ENCODE peak calls at places on chromosomes 1 and 21, in four cellular contexts. P is EL, T is GM20000, H is omental fat pad. L is an unnamed sample.

GRCh38 chr1:70675737-70676156 is 264.7 kb downstream of the CTH start:
- DNase-seq in P (no peak), H (no peak), T (no peak), L (no peak)

GRCh38 chr1:162954824-162955223 is 93.8 kb upstream of the CCDC190 start:
- DNase-seq in T (no peak), H (no peak), P (peak), L (no peak)

GRCh38 chr1:211928993-211929637 is 98.6 kb upstream of the LPGAT1 start:
- DNase-seq in T (no peak), P (peak), H (no peak), L (no peak)

GRCh38 chr1:51897699-51898031 is 19.1 kb upstream of the NRDC start:
- DNase-seq in T (no peak), H (no peak), P (peak), L (no peak)

GRCh38 chr1:32273389-32274208 is 18.3 kb upstream of the HDAC1 start:
- DNase-seq in P (no peak), T (no peak), H (no peak), L (peak)

GRCh38 chr1:10569531-10569930 is 94.8 kb downstream of the PEX14 start:
- DNase-seq in H (no peak), T (no peak), P (no peak), L (no peak)

GRCh38 chr1:188670837-188671236 is 1806.8 kb downstream of the BRINP3 start:
- DNase-seq in H (no peak), T (no peak), P (no peak), L (no peak)

GRCh38 chr1:71049951-71050598 is 2.5 kb upstream of the PTGER3 start:
- DNase-seq in P (peak), T (peak), H (no peak), L (peak)

GRCh38 chr1:5764464-5764863 is 227.8 kb downstream of the NPHP4 start:
- DNase-seq in H (no peak), P (no peak), T (no peak), L (no peak)

GRCh38 chr1:156516821-156517220 is 16.2 kb upstream of the MEF2D start:
- DNase-seq in P (no peak), H (no peak), T (no peak), L (no peak)

GRCh38 chr1:118148034-118148433 is 37.0 kb downstream of the SPAG17 start:
- DNase-seq in T (no peak), P (peak), H (no peak), L (no peak)

GRCh38 chr1:109910963-109911798 is 532 bp downstream of the CSF1 start:
- DNase-seq in H (no peak), P (no peak), T (peak), L (no peak)

GRCh38 chr1:169676001-169676400 is 35.4 kb downstream of the SELL start:
- DNase-seq in P (peak), H (no peak), T (no peak), L (no peak)

GRCh38 chr1:178036090-178036489 is 57.8 kb upstream of the RASAL2 start:
- DNase-seq in T (no peak), H (no peak), P (no peak), L (no peak)

GRCh38 chr1:234777850-234778214 is 167.9 kb upstream of the IRF2BP2 start:
- DNase-seq in T (no peak), H (no peak), P (no peak), L (no peak)

GRCh38 chr21:38077504-38077903 is 161.2 kb upstream of the KCNJ6 start:
- DNase-seq in P (no peak), H (no peak), T (no peak), L (no peak)

GRCh38 chr1:59178339-59178744 is 118.6 kb upstream of the FGGY start:
- DNase-seq in T (no peak), P (peak), H (no peak), L (no peak)

GRCh38 chr1:201585099-201585498 is 46.2 kb downstream of the NAV1 start:
- DNase-seq in T (no peak), H (no peak), P (peak), L (no peak)

GRCh38 chr1:213561870-213562269 is 425.9 kb upstream of the PROX1 start:
- DNase-seq in P (no peak), T (no peak), H (no peak), L (no peak)

GRCh38 chr1:19400189-19400588 is 85.2 kb downstream of the CAPZB start:
- DNase-seq in H (no peak), T (no peak), P (no peak), L (no peak)

GRCh38 chr21:45226540-45227326 is 61.0 kb downstream of the POFUT2 start:
- DNase-seq in T (no peak), H (no peak), P (peak), L (no peak)

GRCh38 chr21:39807738-39808137 is 59.5 kb upstream of the PCP4 start:
- DNase-seq in T (no peak), H (no peak), P (no peak), L (no peak)

GRCh38 chr1:12276225-12276624 is 46.4 kb downstream of the VPS13D start:
- DNase-seq in H (no peak), P (peak), T (no peak), L (no peak)

GRCh38 chr1:52697795-52698674 is at the start of gene COA7:
- DNase-seq in T (peak), P (peak), H (peak), L (peak)

GRCh38 chr1:93180723-93181613 is at the start of gene CCDC18:
- DNase-seq in H (no peak), T (peak), P (peak), L (peak)

GRCh38 chr1:112141923-112142322 is 152.5 kb upstream of the KCND3 start:
- DNase-seq in T (no peak), H (no peak), P (no peak), L (no peak)

GRCh38 chr21:43750339-43751033 is 25.6 kb downstream of the CSTB start:
- DNase-seq in T (no peak), P (no peak), H (no peak), L (no peak)

GRCh38 chr1:215844777-215845176 is 277.7 kb downstream of the KCTD3 start:
- DNase-seq in P (no peak), T (no peak), H (no peak), L (no peak)

GRCh38 chr1:220887202-220887867 is 8.1 kb downstream of the HLX start:
- DNase-seq in T (no peak), H (no peak), P (no peak), L (no peak)

GRCh38 chr1:23601968-23602876 is 42.9 kb upstream of the ID3 start:
- DNase-seq in P (no peak), T (no peak), H (no peak), L (no peak)

GRCh38 chr1:58162952-58163550 is 383.5 kb downstream of the OMA1 start:
- DNase-seq in H (no peak), T (no peak), P (peak), L (no peak)

GRCh38 chr1:30461640-30462039 is 261.7 kb downstream of the MATN1 start:
- DNase-seq in H (no peak), P (no peak), T (no peak), L (no peak)

GRCh38 chr1:30734106-30734505 is 10.7 kb upstream of the MATN1 start:
- DNase-seq in T (no peak), P (no peak), H (no peak), L (no peak)

GRCh38 chr1:157626099-157626498 is 28.2 kb upstream of the FCRL4 start:
- DNase-seq in H (no peak), P (no peak), T (peak), L (peak)

GRCh38 chr1:184388671-184389292 is 2.0 kb downstream of the C1orf21 start:
- DNase-seq in P (no peak), T (no peak), H (no peak), L (no peak)

GRCh38 chr21:44020551-44020950 is 8.4 kb downstream of the TRAPPC10 start:
- DNase-seq in H (no peak), P (no peak), T (no peak), L (no peak)

L was measured in B cell.